ENCODE peak calls at places on chromosomes 11 and 22, in seven cellular contexts. One of them, this sample, is unnamed.

GRCh38 chr11:94525933-94526332 is 13.7 kb downstream of the C11orf97 start:
- DNase-seq in stimulated activated CD4-positive, alpha-beta T cell treated with anti-CD3 and anti-CD28 coated beads, Interleukin-4, amount 100 ng/mL, for 24 hours: no peak
- DNase-seq in activated CD4-positive, alpha-beta T cell treated with anti-CD3 and anti-CD28 coated beads, Interleukin-2, amount 10 ng/mL, durations not matched to agents 7 days and 5 days: no peak
- DNase-seq in A172: peak
- DNase-seq in stromal cell of bone marrow: no peak
- DNase-seq in H9: no peak
- DNase-seq in CD8-positive, alpha-beta memory T cell: no peak
- DNase-seq in this sample: peak

GRCh38 chr11:76380161-76380976 is 563 bp downstream of the THAP12 start:
- DNase-seq in A172: peak
- DNase-seq in stromal cell of bone marrow: no peak
- DNase-seq in CD8-positive, alpha-beta memory T cell: peak
- DNase-seq in stimulated activated CD4-positive, alpha-beta T cell treated with anti-CD3 and anti-CD28 coated beads, Interleukin-4, amount 100 ng/mL, for 24 hours: peak
- DNase-seq in H9: peak
- DNase-seq in activated CD4-positive, alpha-beta T cell treated with anti-CD3 and anti-CD28 coated beads, Interleukin-2, amount 10 ng/mL, durations not matched to agents 7 days and 5 days: peak
- DNase-seq in this sample: no peak

GRCh38 chr22:32804823-32805585 is 3.5 kb downstream of the TIMP3 start:
- DNase-seq in A172: no peak
- DNase-seq in CD8-positive, alpha-beta memory T cell: no peak
- DNase-seq in stimulated activated CD4-positive, alpha-beta T cell treated with anti-CD3 and anti-CD28 coated beads, Interleukin-4, amount 100 ng/mL, for 24 hours: no peak
- DNase-seq in H9: no peak
- DNase-seq in stromal cell of bone marrow: no peak
- DNase-seq in activated CD4-positive, alpha-beta T cell treated with anti-CD3 and anti-CD28 coated beads, Interleukin-2, amount 10 ng/mL, durations not matched to agents 7 days and 5 days: no peak
- DNase-seq in this sample: no peak

GRCh38 chr11:12719221-12719620 is 45.0 kb downstream of the TEAD1 start:
- DNase-seq in stromal cell of bone marrow: no peak
- DNase-seq in activated CD4-positive, alpha-beta T cell treated with anti-CD3 and anti-CD28 coated beads, Interleukin-2, amount 10 ng/mL, durations not matched to agents 7 days and 5 days: no peak
- DNase-seq in CD8-positive, alpha-beta memory T cell: no peak
- DNase-seq in H9: no peak
- DNase-seq in A172: no peak
- DNase-seq in stimulated activated CD4-positive, alpha-beta T cell treated with anti-CD3 and anti-CD28 coated beads, Interleukin-4, amount 100 ng/mL, for 24 hours: no peak
- DNase-seq in this sample: no peak

GRCh38 chr11:44700009-44700408 is 26.8 kb upstream of the TSPAN18 start:
- DNase-seq in stromal cell of bone marrow: no peak
- DNase-seq in CD8-positive, alpha-beta memory T cell: no peak
- DNase-seq in A172: no peak
- DNase-seq in activated CD4-positive, alpha-beta T cell treated with anti-CD3 and anti-CD28 coated beads, Interleukin-2, amount 10 ng/mL, durations not matched to agents 7 days and 5 days: no peak
- DNase-seq in H9: no peak
- DNase-seq in stimulated activated CD4-positive, alpha-beta T cell treated with anti-CD3 and anti-CD28 coated beads, Interleukin-4, amount 100 ng/mL, for 24 hours: no peak
- DNase-seq in this sample: no peak

GRCh38 chr22:35313311-35314121 is 13.8 kb downstream of the TOM1 start:
- DNase-seq in CD8-positive, alpha-beta memory T cell: no peak
- DNase-seq in stimulated activated CD4-positive, alpha-beta T cell treated with anti-CD3 and anti-CD28 coated beads, Interleukin-4, amount 100 ng/mL, for 24 hours: no peak
- DNase-seq in stromal cell of bone marrow: peak
- DNase-seq in A172: peak
- DNase-seq in activated CD4-positive, alpha-beta T cell treated with anti-CD3 and anti-CD28 coated beads, Interleukin-2, amount 10 ng/mL, durations not matched to agents 7 days and 5 days: no peak
- DNase-seq in H9: no peak
- DNase-seq in this sample: no peak

GRCh38 chr22:39529487-39529851 is 3.1 kb downstream of the RPS19BP1 start:
- DNase-seq in CD8-positive, alpha-beta memory T cell: no peak
- DNase-seq in activated CD4-positive, alpha-beta T cell treated with anti-CD3 and anti-CD28 coated beads, Interleukin-2, amount 10 ng/mL, durations not matched to agents 7 days and 5 days: no peak
- DNase-seq in A172: no peak
- DNase-seq in stromal cell of bone marrow: no peak
- DNase-seq in stimulated activated CD4-positive, alpha-beta T cell treated with anti-CD3 and anti-CD28 coated beads, Interleukin-4, amount 100 ng/mL, for 24 hours: no peak
- DNase-seq in H9: no peak
- DNase-seq in this sample: no peak

GRCh38 chr22:35369996-35370395 is 10.9 kb upstream of the HMOX1 start:
- DNase-seq in A172: no peak
- DNase-seq in activated CD4-positive, alpha-beta T cell treated with anti-CD3 and anti-CD28 coated beads, Interleukin-2, amount 10 ng/mL, durations not matched to agents 7 days and 5 days: no peak
- DNase-seq in stimulated activated CD4-positive, alpha-beta T cell treated with anti-CD3 and anti-CD28 coated beads, Interleukin-4, amount 100 ng/mL, for 24 hours: no peak
- DNase-seq in H9: no peak
- DNase-seq in stromal cell of bone marrow: no peak
- DNase-seq in CD8-positive, alpha-beta memory T cell: no peak
- DNase-seq in this sample: no peak

GRCh38 chr11:1889527-1889930 is 2.2 kb downstream of the PRR33 start:
- DNase-seq in stromal cell of bone marrow: no peak
- DNase-seq in CD8-positive, alpha-beta memory T cell: no peak
- DNase-seq in A172: no peak
- DNase-seq in stimulated activated CD4-positive, alpha-beta T cell treated with anti-CD3 and anti-CD28 coated beads, Interleukin-4, amount 100 ng/mL, for 24 hours: no peak
- DNase-seq in activated CD4-positive, alpha-beta T cell treated with anti-CD3 and anti-CD28 coated beads, Interleukin-2, amount 10 ng/mL, durations not matched to agents 7 days and 5 days: no peak
- DNase-seq in H9: no peak
- DNase-seq in this sample: no peak

GRCh38 chr11:65646921-65647701 is 9.2 kb downstream of the SIPA1 start:
- DNase-seq in A172: no peak
- DNase-seq in activated CD4-positive, alpha-beta T cell treated with anti-CD3 and anti-CD28 coated beads, Interleukin-2, amount 10 ng/mL, durations not matched to agents 7 days and 5 days: no peak
- DNase-seq in stromal cell of bone marrow: no peak
- DNase-seq in CD8-positive, alpha-beta memory T cell: no peak
- DNase-seq in stimulated activated CD4-positive, alpha-beta T cell treated with anti-CD3 and anti-CD28 coated beads, Interleukin-4, amount 100 ng/mL, for 24 hours: no peak
- DNase-seq in H9: peak
- DNase-seq in this sample: no peak

GRCh38 chr22:19719055-19719482 is 4.3 kb upstream of the GP1BB start:
- DNase-seq in H9: no peak
- DNase-seq in activated CD4-positive, alpha-beta T cell treated with anti-CD3 and anti-CD28 coated beads, Interleukin-2, amount 10 ng/mL, durations not matched to agents 7 days and 5 days: no peak
- DNase-seq in A172: no peak
- DNase-seq in stimulated activated CD4-positive, alpha-beta T cell treated with anti-CD3 and anti-CD28 coated beads, Interleukin-4, amount 100 ng/mL, for 24 hours: no peak
- DNase-seq in CD8-positive, alpha-beta memory T cell: no peak
- DNase-seq in stromal cell of bone marrow: no peak
- DNase-seq in this sample: no peak

GRCh38 chr22:17917490-17917983 is 106.8 kb downstream of the MICAL3 start:
- DNase-seq in stimulated activated CD4-positive, alpha-beta T cell treated with anti-CD3 and anti-CD28 coated beads, Interleukin-4, amount 100 ng/mL, for 24 hours: no peak
- DNase-seq in activated CD4-positive, alpha-beta T cell treated with anti-CD3 and anti-CD28 coated beads, Interleukin-2, amount 10 ng/mL, durations not matched to agents 7 days and 5 days: peak
- DNase-seq in A172: peak
- DNase-seq in CD8-positive, alpha-beta memory T cell: no peak
- DNase-seq in stromal cell of bone marrow: no peak
- DNase-seq in H9: no peak
- DNase-seq in this sample: no peak

GRCh38 chr11:60175860-60176275 is 7.0 kb downstream of the MS4A6A start:
- DNase-seq in stimulated activated CD4-positive, alpha-beta T cell treated with anti-CD3 and anti-CD28 coated beads, Interleukin-4, amount 100 ng/mL, for 24 hours: no peak
- DNase-seq in activated CD4-positive, alpha-beta T cell treated with anti-CD3 and anti-CD28 coated beads, Interleukin-2, amount 10 ng/mL, durations not matched to agents 7 days and 5 days: no peak
- DNase-seq in CD8-positive, alpha-beta memory T cell: no peak
- DNase-seq in stromal cell of bone marrow: no peak
- DNase-seq in H9: no peak
- DNase-seq in A172: no peak
- DNase-seq in this sample: no peak

GRCh38 chr11:56624661-56625110 is 10.0 kb upstream of the OR5M1 start:
- DNase-seq in activated CD4-positive, alpha-beta T cell treated with anti-CD3 and anti-CD28 coated beads, Interleukin-2, amount 10 ng/mL, durations not matched to agents 7 days and 5 days: no peak
- DNase-seq in A172: peak
- DNase-seq in stimulated activated CD4-positive, alpha-beta T cell treated with anti-CD3 and anti-CD28 coated beads, Interleukin-4, amount 100 ng/mL, for 24 hours: no peak
- DNase-seq in H9: no peak
- DNase-seq in CD8-positive, alpha-beta memory T cell: no peak
- DNase-seq in stromal cell of bone marrow: peak
- DNase-seq in this sample: peak

GRCh38 chr11:82792822-82793569 is 59.3 kb upstream of the FAM181B start:
- DNase-seq in CD8-positive, alpha-beta memory T cell: no peak
- DNase-seq in stromal cell of bone marrow: no peak
- DNase-seq in activated CD4-positive, alpha-beta T cell treated with anti-CD3 and anti-CD28 coated beads, Interleukin-2, amount 10 ng/mL, durations not matched to agents 7 days and 5 days: no peak
- DNase-seq in stimulated activated CD4-positive, alpha-beta T cell treated with anti-CD3 and anti-CD28 coated beads, Interleukin-4, amount 100 ng/mL, for 24 hours: no peak
- DNase-seq in H9: no peak
- DNase-seq in A172: no peak
- DNase-seq in this sample: no peak

GRCh38 chr11:113181094-113181493 is 133.3 kb upstream of the TTC12 start:
- DNase-seq in stromal cell of bone marrow: no peak
- DNase-seq in A172: no peak
- DNase-seq in CD8-positive, alpha-beta memory T cell: no peak
- DNase-seq in H9: no peak
- DNase-seq in stimulated activated CD4-positive, alpha-beta T cell treated with anti-CD3 and anti-CD28 coated beads, Interleukin-4, amount 100 ng/mL, for 24 hours: no peak
- DNase-seq in activated CD4-positive, alpha-beta T cell treated with anti-CD3 and anti-CD28 coated beads, Interleukin-2, amount 10 ng/mL, durations not matched to agents 7 days and 5 days: no peak
- DNase-seq in this sample: no peak

GRCh38 chr22:31125521-31126117 is 2.9 kb downstream of the INPP5J start:
- DNase-seq in A172: no peak
- DNase-seq in stromal cell of bone marrow: no peak
- DNase-seq in H9: no peak
- DNase-seq in stimulated activated CD4-positive, alpha-beta T cell treated with anti-CD3 and anti-CD28 coated beads, Interleukin-4, amount 100 ng/mL, for 24 hours: no peak
- DNase-seq in activated CD4-positive, alpha-beta T cell treated with anti-CD3 and anti-CD28 coated beads, Interleukin-2, amount 10 ng/mL, durations not matched to agents 7 days and 5 days: no peak
- DNase-seq in CD8-positive, alpha-beta memory T cell: no peak
- DNase-seq in this sample: no peak

GRCh38 chr11:15875934-15876333 is 480.4 kb downstream of the SOX6 start:
- DNase-seq in A172: no peak
- DNase-seq in CD8-positive, alpha-beta memory T cell: no peak
- DNase-seq in stimulated activated CD4-positive, alpha-beta T cell treated with anti-CD3 and anti-CD28 coated beads, Interleukin-4, amount 100 ng/mL, for 24 hours: no peak
- DNase-seq in stromal cell of bone marrow: no peak
- DNase-seq in activated CD4-positive, alpha-beta T cell treated with anti-CD3 and anti-CD28 coated beads, Interleukin-2, amount 10 ng/mL, durations not matched to agents 7 days and 5 days: no peak
- DNase-seq in H9: no peak
- DNase-seq in this sample: no peak

GRCh38 chr11:117076941-117077659 is 21.1 kb downstream of the SIK3 start:
- DNase-seq in CD8-positive, alpha-beta memory T cell: no peak
- DNase-seq in stimulated activated CD4-positive, alpha-beta T cell treated with anti-CD3 and anti-CD28 coated beads, Interleukin-4, amount 100 ng/mL, for 24 hours: no peak
- DNase-seq in A172: no peak
- DNase-seq in activated CD4-positive, alpha-beta T cell treated with anti-CD3 and anti-CD28 coated beads, Interleukin-2, amount 10 ng/mL, durations not matched to agents 7 days and 5 days: no peak
- DNase-seq in stromal cell of bone marrow: no peak
- DNase-seq in H9: no peak
- DNase-seq in this sample: no peak

GRCh38 chr11:114151631-114152030 is 92.1 kb downstream of the ZBTB16 start:
- DNase-seq in CD8-positive, alpha-beta memory T cell: no peak
- DNase-seq in activated CD4-positive, alpha-beta T cell treated with anti-CD3 and anti-CD28 coated beads, Interleukin-2, amount 10 ng/mL, durations not matched to agents 7 days and 5 days: no peak
- DNase-seq in stimulated activated CD4-positive, alpha-beta T cell treated with anti-CD3 and anti-CD28 coated beads, Interleukin-4, amount 100 ng/mL, for 24 hours: no peak
- DNase-seq in H9: no peak
- DNase-seq in A172: no peak
- DNase-seq in stromal cell of bone marrow: no peak
- DNase-seq in this sample: no peak

GRCh38 chr11:93741882-93742226 is 382 bp downstream of the C11orf54 start:
- DNase-seq in H9: no peak
- DNase-seq in activated CD4-positive, alpha-beta T cell treated with anti-CD3 and anti-CD28 coated beads, Interleukin-2, amount 10 ng/mL, durations not matched to agents 7 days and 5 days: no peak
- DNase-seq in A172: no peak
- DNase-seq in stimulated activated CD4-positive, alpha-beta T cell treated with anti-CD3 and anti-CD28 coated beads, Interleukin-4, amount 100 ng/mL, for 24 hours: no peak
- DNase-seq in CD8-positive, alpha-beta memory T cell: no peak
- DNase-seq in stromal cell of bone marrow: peak
- DNase-seq in this sample: no peak

GRCh38 chr22:30863161-30863833 is 105.3 kb downstream of the MORC2 start:
- DNase-seq in stimulated activated CD4-positive, alpha-beta T cell treated with anti-CD3 and anti-CD28 coated beads, Interleukin-4, amount 100 ng/mL, for 24 hours: no peak
- DNase-seq in activated CD4-positive, alpha-beta T cell treated with anti-CD3 and anti-CD28 coated beads, Interleukin-2, amount 10 ng/mL, durations not matched to agents 7 days and 5 days: no peak
- DNase-seq in CD8-positive, alpha-beta memory T cell: no peak
- DNase-seq in A172: no peak
- DNase-seq in stromal cell of bone marrow: no peak
- DNase-seq in H9: peak
- DNase-seq in this sample: no peak

GRCh38 chr11:58301576-58301975 is 33.5 kb upstream of the OR10W1 start:
- DNase-seq in activated CD4-positive, alpha-beta T cell treated with anti-CD3 and anti-CD28 coated beads, Interleukin-2, amount 10 ng/mL, durations not matched to agents 7 days and 5 days: no peak
- DNase-seq in stimulated activated CD4-positive, alpha-beta T cell treated with anti-CD3 and anti-CD28 coated beads, Interleukin-4, amount 100 ng/mL, for 24 hours: no peak
- DNase-seq in stromal cell of bone marrow: peak
- DNase-seq in A172: no peak
- DNase-seq in CD8-positive, alpha-beta memory T cell: no peak
- DNase-seq in H9: no peak
- DNase-seq in this sample: no peak

GRCh38 chr11:63667993-63668392 is 3.2 kb downstream of the ATL3 start:
- DNase-seq in stimulated activated CD4-positive, alpha-beta T cell treated with anti-CD3 and anti-CD28 coated beads, Interleukin-4, amount 100 ng/mL, for 24 hours: no peak
- DNase-seq in A172: peak
- DNase-seq in H9: no peak
- DNase-seq in stromal cell of bone marrow: peak
- DNase-seq in activated CD4-positive, alpha-beta T cell treated with anti-CD3 and anti-CD28 coated beads, Interleukin-2, amount 10 ng/mL, durations not matched to agents 7 days and 5 days: no peak
- DNase-seq in CD8-positive, alpha-beta memory T cell: no peak
- DNase-seq in this sample: no peak

GRCh38 chr22:43376765-43377485 is 33.8 kb upstream of the SCUBE1 start:
- DNase-seq in stromal cell of bone marrow: no peak
- DNase-seq in H9: no peak
- DNase-seq in A172: no peak
- DNase-seq in CD8-positive, alpha-beta memory T cell: peak
- DNase-seq in stimulated activated CD4-positive, alpha-beta T cell treated with anti-CD3 and anti-CD28 coated beads, Interleukin-4, amount 100 ng/mL, for 24 hours: no peak
- DNase-seq in activated CD4-positive, alpha-beta T cell treated with anti-CD3 and anti-CD28 coated beads, Interleukin-2, amount 10 ng/mL, durations not matched to agents 7 days and 5 days: no peak
- DNase-seq in this sample: no peak

GRCh38 chr11:68691402-68691784 is 7.0 kb downstream of the GAL start:
- DNase-seq in stimulated activated CD4-positive, alpha-beta T cell treated with anti-CD3 and anti-CD28 coated beads, Interleukin-4, amount 100 ng/mL, for 24 hours: no peak
- DNase-seq in CD8-positive, alpha-beta memory T cell: no peak
- DNase-seq in H9: peak
- DNase-seq in stromal cell of bone marrow: no peak
- DNase-seq in activated CD4-positive, alpha-beta T cell treated with anti-CD3 and anti-CD28 coated beads, Interleukin-2, amount 10 ng/mL, durations not matched to agents 7 days and 5 days: no peak
- DNase-seq in A172: no peak
- DNase-seq in this sample: no peak

GRCh38 chr22:45318168-45318557 is 8.4 kb downstream of the FAM118A start:
- DNase-seq in CD8-positive, alpha-beta memory T cell: peak
- DNase-seq in activated CD4-positive, alpha-beta T cell treated with anti-CD3 and anti-CD28 coated beads, Interleukin-2, amount 10 ng/mL, durations not matched to agents 7 days and 5 days: peak
- DNase-seq in stromal cell of bone marrow: peak
- DNase-seq in stimulated activated CD4-positive, alpha-beta T cell treated with anti-CD3 and anti-CD28 coated beads, Interleukin-4, amount 100 ng/mL, for 24 hours: peak
- DNase-seq in A172: peak
- DNase-seq in H9: no peak
- DNase-seq in this sample: peak

GRCh38 chr11:95322546-95322945 is 91.5 kb upstream of the SESN3 start:
- DNase-seq in A172: no peak
- DNase-seq in CD8-positive, alpha-beta memory T cell: no peak
- DNase-seq in activated CD4-positive, alpha-beta T cell treated with anti-CD3 and anti-CD28 coated beads, Interleukin-2, amount 10 ng/mL, durations not matched to agents 7 days and 5 days: no peak
- DNase-seq in H9: no peak
- DNase-seq in stromal cell of bone marrow: no peak
- DNase-seq in stimulated activated CD4-positive, alpha-beta T cell treated with anti-CD3 and anti-CD28 coated beads, Interleukin-4, amount 100 ng/mL, for 24 hours: no peak
- DNase-seq in this sample: no peak

GRCh38 chr11:76107946-76108345 is 98.4 kb downstream of the WNT11 start:
- DNase-seq in CD8-positive, alpha-beta memory T cell: no peak
- DNase-seq in stimulated activated CD4-positive, alpha-beta T cell treated with anti-CD3 and anti-CD28 coated beads, Interleukin-4, amount 100 ng/mL, for 24 hours: no peak
- DNase-seq in stromal cell of bone marrow: no peak
- DNase-seq in activated CD4-positive, alpha-beta T cell treated with anti-CD3 and anti-CD28 coated beads, Interleukin-2, amount 10 ng/mL, durations not matched to agents 7 days and 5 days: no peak
- DNase-seq in H9: no peak
- DNase-seq in A172: no peak
- DNase-seq in this sample: no peak

GRCh38 chr22:41181349-41182241 is 23.5 kb upstream of the L3MBTL2 start:
- DNase-seq in CD8-positive, alpha-beta memory T cell: no peak
- DNase-seq in stimulated activated CD4-positive, alpha-beta T cell treated with anti-CD3 and anti-CD28 coated beads, Interleukin-4, amount 100 ng/mL, for 24 hours: no peak
- DNase-seq in H9: peak
- DNase-seq in activated CD4-positive, alpha-beta T cell treated with anti-CD3 and anti-CD28 coated beads, Interleukin-2, amount 10 ng/mL, durations not matched to agents 7 days and 5 days: no peak
- DNase-seq in A172: peak
- DNase-seq in stromal cell of bone marrow: peak
- DNase-seq in this sample: no peak

GRCh38 chr11:86447763-86448480 is 73.2 kb downstream of the CCDC81 start:
- DNase-seq in activated CD4-positive, alpha-beta T cell treated with anti-CD3 and anti-CD28 coated beads, Interleukin-2, amount 10 ng/mL, durations not matched to agents 7 days and 5 days: peak
- DNase-seq in stromal cell of bone marrow: no peak
- DNase-seq in stimulated activated CD4-positive, alpha-beta T cell treated with anti-CD3 and anti-CD28 coated beads, Interleukin-4, amount 100 ng/mL, for 24 hours: no peak
- DNase-seq in H9: no peak
- DNase-seq in CD8-positive, alpha-beta memory T cell: no peak
- DNase-seq in A172: no peak
- DNase-seq in this sample: no peak

GRCh38 chr11:64898541-64898940 is 18.5 kb downstream of the ATG2A start:
- DNase-seq in CD8-positive, alpha-beta memory T cell: no peak
- DNase-seq in H9: no peak
- DNase-seq in A172: no peak
- DNase-seq in stimulated activated CD4-positive, alpha-beta T cell treated with anti-CD3 and anti-CD28 coated beads, Interleukin-4, amount 100 ng/mL, for 24 hours: no peak
- DNase-seq in activated CD4-positive, alpha-beta T cell treated with anti-CD3 and anti-CD28 coated beads, Interleukin-2, amount 10 ng/mL, durations not matched to agents 7 days and 5 days: no peak
- DNase-seq in stromal cell of bone marrow: no peak
- DNase-seq in this sample: no peak

GRCh38 chr11:6622261-6623171 is 3.3 kb upstream of the TPP1 start:
- DNase-seq in stromal cell of bone marrow: no peak
- DNase-seq in stimulated activated CD4-positive, alpha-beta T cell treated with anti-CD3 and anti-CD28 coated beads, Interleukin-4, amount 100 ng/mL, for 24 hours: no peak
- DNase-seq in CD8-positive, alpha-beta memory T cell: no peak
- DNase-seq in H9: no peak
- DNase-seq in activated CD4-positive, alpha-beta T cell treated with anti-CD3 and anti-CD28 coated beads, Interleukin-2, amount 10 ng/mL, durations not matched to agents 7 days and 5 days: no peak
- DNase-seq in A172: no peak
- DNase-seq in this sample: no peak

GRCh38 chr11:34512810-34513673 is 552 bp downstream of the ELF5 start:
- DNase-seq in CD8-positive, alpha-beta memory T cell: peak
- DNase-seq in stromal cell of bone marrow: peak
- DNase-seq in A172: peak
- DNase-seq in H9: peak
- DNase-seq in activated CD4-positive, alpha-beta T cell treated with anti-CD3 and anti-CD28 coated beads, Interleukin-2, amount 10 ng/mL, durations not matched to agents 7 days and 5 days: peak
- DNase-seq in stimulated activated CD4-positive, alpha-beta T cell treated with anti-CD3 and anti-CD28 coated beads, Interleukin-4, amount 100 ng/mL, for 24 hours: peak
- DNase-seq in this sample: no peak